ENCODE peak calls at places on chromosomes 7 and 10, in six cellular contexts. One of them, this sample, is unnamed.

GRCh38 chr10:3552281-3552680 is 232.7 kb downstream of the KLF6 start:
- DNase-seq in WERI-Rb-1: no peak
- DNase-seq in foreskin fibroblast: no peak
- DNase-seq in AG09309: no peak
- DNase-seq in AG09319: no peak
- DNase-seq in HCT116: no peak
- DNase-seq in this sample: no peak

GRCh38 chr7:14687777-14688176 is 214.8 kb downstream of the DGKB start:
- DNase-seq in WERI-Rb-1: no peak
- DNase-seq in foreskin fibroblast: no peak
- DNase-seq in AG09309: peak
- DNase-seq in AG09319: no peak
- DNase-seq in HCT116: no peak
- DNase-seq in this sample: no peak

GRCh38 chr7:122315507-122316466 is 11.2 kb upstream of the FEZF1 start:
- DNase-seq in WERI-Rb-1: no peak
- DNase-seq in foreskin fibroblast: no peak
- DNase-seq in AG09309: no peak
- DNase-seq in AG09319: no peak
- DNase-seq in HCT116: no peak
- DNase-seq in this sample: no peak

GRCh38 chr10:5600908-5601307 is 65.5 kb downstream of the ASB13 start:
- DNase-seq in WERI-Rb-1: peak
- DNase-seq in foreskin fibroblast: no peak
- DNase-seq in AG09309: no peak
- DNase-seq in AG09319: no peak
- DNase-seq in HCT116: no peak
- DNase-seq in this sample: no peak

GRCh38 chr7:158107806-158108205 is 479.8 kb downstream of the PTPRN2 start:
- DNase-seq in WERI-Rb-1: no peak
- DNase-seq in foreskin fibroblast: no peak
- DNase-seq in AG09309: no peak
- DNase-seq in AG09319: no peak
- DNase-seq in HCT116: no peak
- DNase-seq in this sample: no peak

GRCh38 chr7:20299647-20300312 is 30.9 kb upstream of the ITGB8 start:
- DNase-seq in WERI-Rb-1: no peak
- DNase-seq in foreskin fibroblast: no peak
- DNase-seq in AG09309: no peak
- DNase-seq in AG09319: peak
- DNase-seq in HCT116: no peak
- DNase-seq in this sample: peak

GRCh38 chr7:70316745-70317144 is 718.5 kb downstream of the AUTS2 start:
- DNase-seq in WERI-Rb-1: no peak
- DNase-seq in foreskin fibroblast: no peak
- DNase-seq in AG09309: no peak
- DNase-seq in AG09319: no peak
- DNase-seq in HCT116: no peak
- DNase-seq in this sample: no peak

GRCh38 chr10:77501152-77501845 is 136.3 kb downstream of the KCNMA1 start:
- DNase-seq in WERI-Rb-1: no peak
- DNase-seq in foreskin fibroblast: peak
- DNase-seq in AG09309: peak
- DNase-seq in AG09319: no peak
- DNase-seq in HCT116: peak
- DNase-seq in this sample: no peak

GRCh38 chr7:113026941-113027340 is 59.7 kb downstream of the GPR85 start:
- DNase-seq in WERI-Rb-1: no peak
- DNase-seq in foreskin fibroblast: peak
- DNase-seq in AG09309: peak
- DNase-seq in AG09319: no peak
- DNase-seq in HCT116: no peak
- DNase-seq in this sample: no peak

GRCh38 chr10:4073912-4074311 is 288.9 kb upstream of the KLF6 start:
- DNase-seq in WERI-Rb-1: no peak
- DNase-seq in foreskin fibroblast: peak
- DNase-seq in AG09309: peak
- DNase-seq in AG09319: no peak
- DNase-seq in HCT116: no peak
- DNase-seq in this sample: no peak

GRCh38 chr10:73439605-73440298 is 6.4 kb upstream of the MSS51 start:
- DNase-seq in WERI-Rb-1: no peak
- DNase-seq in foreskin fibroblast: peak
- DNase-seq in AG09309: peak
- DNase-seq in AG09319: no peak
- DNase-seq in HCT116: no peak
- DNase-seq in this sample: no peak

GRCh38 chr7:157461805-157462771 is 125.3 kb downstream of the DNAJB6 start:
- DNase-seq in WERI-Rb-1: no peak
- DNase-seq in foreskin fibroblast: no peak
- DNase-seq in AG09309: no peak
- DNase-seq in AG09319: no peak
- DNase-seq in HCT116: no peak
- DNase-seq in this sample: no peak

GRCh38 chr7:38448076-38448475 is 174.6 kb upstream of the TARP start:
- DNase-seq in WERI-Rb-1: no peak
- DNase-seq in foreskin fibroblast: no peak
- DNase-seq in AG09309: no peak
- DNase-seq in AG09319: no peak
- DNase-seq in HCT116: no peak
- DNase-seq in this sample: peak

GRCh38 chr10:132489053-132489703 is 48.4 kb upstream of the INPP5A start:
- DNase-seq in WERI-Rb-1: no peak
- DNase-seq in foreskin fibroblast: peak
- DNase-seq in AG09309: peak
- DNase-seq in AG09319: no peak
- DNase-seq in HCT116: no peak
- DNase-seq in this sample: peak

GRCh38 chr10:86592413-86592812 is 61.9 kb upstream of the OPN4 start:
- DNase-seq in WERI-Rb-1: peak
- DNase-seq in foreskin fibroblast: no peak
- DNase-seq in AG09309: no peak
- DNase-seq in AG09319: no peak
- DNase-seq in HCT116: no peak
- DNase-seq in this sample: no peak

GRCh38 chr10:88707429-88708110 is 1.5 kb downstream of the LIPK start:
- DNase-seq in WERI-Rb-1: no peak
- DNase-seq in foreskin fibroblast: peak
- DNase-seq in AG09309: peak
- DNase-seq in AG09319: peak
- DNase-seq in HCT116: peak
- DNase-seq in this sample: peak

GRCh38 chr10:77925410-77925794 is 1.2 kb downstream of the DLG5 start:
- DNase-seq in WERI-Rb-1: peak
- DNase-seq in foreskin fibroblast: peak
- DNase-seq in AG09309: no peak
- DNase-seq in AG09319: no peak
- DNase-seq in HCT116: no peak
- DNase-seq in this sample: no peak

GRCh38 chr10:80260295-80261243 is 28.9 kb downstream of the MAT1A start:
- DNase-seq in WERI-Rb-1: peak
- DNase-seq in foreskin fibroblast: no peak
- DNase-seq in AG09309: no peak
- DNase-seq in AG09319: no peak
- DNase-seq in HCT116: no peak
- DNase-seq in this sample: peak

GRCh38 chr7:132464740-132465139 is 111.5 kb downstream of the PLXNA4 start:
- DNase-seq in WERI-Rb-1: no peak
- DNase-seq in foreskin fibroblast: peak
- DNase-seq in AG09309: no peak
- DNase-seq in AG09319: no peak
- DNase-seq in HCT116: no peak
- DNase-seq in this sample: peak

GRCh38 chr10:66925896-66926719 is at the start of gene LRRTM3:
- DNase-seq in WERI-Rb-1: peak
- DNase-seq in foreskin fibroblast: peak
- DNase-seq in AG09309: peak
- DNase-seq in AG09319: no peak
- DNase-seq in HCT116: peak
- DNase-seq in this sample: peak

GRCh38 chr7:767580-767940 is 40.5 kb upstream of the PRKAR1B start:
- DNase-seq in WERI-Rb-1: no peak
- DNase-seq in foreskin fibroblast: no peak
- DNase-seq in AG09309: no peak
- DNase-seq in AG09319: no peak
- DNase-seq in HCT116: no peak
- DNase-seq in this sample: no peak

DNA sequence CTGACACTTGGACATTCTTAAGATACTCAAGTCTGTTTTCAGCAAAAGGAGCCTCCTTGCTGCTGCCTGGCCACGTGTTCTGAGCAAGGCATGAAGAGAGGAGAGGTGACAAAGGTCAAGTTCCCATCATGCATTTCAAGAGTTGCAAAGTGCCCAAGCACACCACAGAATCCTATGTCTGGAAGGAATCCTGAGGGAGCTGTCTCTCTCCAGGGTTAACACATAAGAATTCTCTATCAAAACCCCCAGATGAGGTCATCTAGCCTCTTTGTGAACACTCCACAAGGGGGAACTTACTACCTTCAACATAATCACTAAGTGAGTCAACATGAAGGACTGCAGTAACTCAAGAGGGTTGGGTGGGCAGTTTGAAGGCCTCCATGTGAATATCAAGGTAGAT is 155.5 kb downstream of the RNF216 start:
- DNase-seq in WERI-Rb-1: no peak
- DNase-seq in foreskin fibroblast: peak
- DNase-seq in AG09309: peak
- DNase-seq in AG09319: peak
- DNase-seq in HCT116: peak
- DNase-seq in this sample: peak
- TF ChIP-seq CTCF in WERI-Rb-1: no peak
- TF ChIP-seq CTCF in foreskin fibroblast: peak
- TF ChIP-seq CTCF in AG09309: peak
- TF ChIP-seq CTCF in AG09319: peak
- TF ChIP-seq CTCF in HCT116: no peak
- TF ChIP-seq CTCF in this sample: peak

DNA sequence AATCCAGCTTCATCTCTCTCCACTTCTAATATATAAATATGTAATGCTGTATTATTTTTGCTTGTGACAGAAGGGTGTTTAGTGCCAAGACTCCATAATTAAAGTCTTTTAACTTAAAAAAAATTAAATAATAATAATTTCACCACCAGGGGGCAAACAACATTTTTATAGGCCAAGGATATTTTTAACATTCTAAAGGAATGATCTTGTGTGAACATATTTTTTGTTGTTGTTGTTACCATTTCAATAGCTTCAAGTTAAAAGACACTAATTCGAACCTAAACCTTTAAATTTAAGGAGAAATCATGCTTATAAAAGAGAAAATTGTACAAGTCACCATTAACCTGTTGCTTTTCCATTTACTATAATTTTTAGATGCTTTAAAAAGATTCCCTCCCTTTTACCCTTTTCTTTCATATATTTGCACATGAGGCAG is 7.5 kb upstream of the DNAJC1 start:
- DNase-seq in WERI-Rb-1: no peak
- DNase-seq in foreskin fibroblast: no peak
- DNase-seq in AG09309: no peak
- DNase-seq in AG09319: no peak
- DNase-seq in HCT116: peak
- DNase-seq in this sample: no peak
- TF ChIP-seq CTCF in WERI-Rb-1: no peak
- TF ChIP-seq CTCF in foreskin fibroblast: no peak
- TF ChIP-seq CTCF in AG09309: peak
- TF ChIP-seq CTCF in AG09319: peak
- TF ChIP-seq CTCF in HCT116: peak
- TF ChIP-seq CTCF in this sample: no peak

DNA sequence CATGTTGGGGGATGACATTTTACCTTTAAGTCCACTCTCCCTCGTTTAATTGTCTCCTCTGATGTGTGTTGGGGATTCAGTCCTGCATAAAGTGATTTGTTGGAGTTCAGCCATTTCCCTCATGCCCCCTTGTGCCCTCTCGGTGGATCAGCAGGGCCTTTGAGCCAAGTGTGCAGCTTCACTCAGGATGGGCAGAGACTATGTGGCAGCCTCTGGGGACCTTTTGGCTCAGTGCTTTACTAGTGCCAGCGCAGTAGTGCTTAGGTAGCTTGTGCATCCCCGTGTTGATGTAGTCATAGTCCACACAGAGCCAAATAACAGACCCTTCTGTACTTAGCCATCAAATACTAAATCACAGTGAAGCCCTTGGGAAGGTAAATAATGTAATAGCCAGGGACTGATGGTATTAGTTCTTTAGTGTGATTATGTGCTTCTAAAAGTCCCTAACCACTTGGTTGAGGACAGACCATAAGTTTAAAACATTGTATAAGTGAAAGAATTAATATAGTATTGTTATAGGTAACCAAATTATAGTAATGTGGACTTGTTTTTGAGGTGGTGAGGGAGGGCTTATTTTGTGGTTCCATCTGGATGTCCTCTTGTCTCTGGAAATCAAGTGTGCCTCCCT is 11.4 kb downstream of the BUB3 start:
- DNase-seq in WERI-Rb-1: no peak
- DNase-seq in foreskin fibroblast: no peak
- DNase-seq in AG09309: no peak
- DNase-seq in AG09319: no peak
- DNase-seq in HCT116: no peak
- DNase-seq in this sample: no peak
- TF ChIP-seq CTCF in WERI-Rb-1: no peak
- TF ChIP-seq CTCF in foreskin fibroblast: no peak
- TF ChIP-seq CTCF in AG09309: peak
- TF ChIP-seq CTCF in AG09319: no peak
- TF ChIP-seq CTCF in HCT116: no peak
- TF ChIP-seq CTCF in this sample: peak

DNA sequence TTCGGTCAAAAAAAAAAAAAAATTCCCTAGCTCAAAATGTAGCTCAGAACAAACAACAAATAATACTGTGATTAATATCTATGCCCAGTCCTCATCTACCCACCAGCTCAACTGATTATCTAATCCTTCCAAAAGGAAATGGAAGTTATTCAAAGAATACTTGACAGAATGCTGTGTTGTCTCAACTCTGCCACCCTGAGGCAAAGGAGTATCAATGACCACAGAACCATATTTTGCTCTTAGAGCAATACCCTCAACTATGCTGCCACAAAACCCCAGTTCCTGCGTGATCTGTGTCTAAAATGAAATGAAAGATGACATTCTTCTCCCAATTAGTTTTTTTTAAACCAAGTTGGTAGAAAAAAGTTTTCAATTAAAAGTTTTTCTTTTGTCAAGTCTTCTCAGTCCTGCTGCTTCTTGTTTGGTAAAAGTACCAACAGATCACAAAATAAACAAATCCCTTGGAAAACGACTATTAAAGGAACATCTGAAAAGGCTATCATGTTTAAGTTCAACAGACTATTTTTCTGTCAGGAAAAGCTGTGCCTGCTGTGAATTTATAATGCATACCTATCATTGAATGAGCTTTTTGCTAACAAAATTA is 21.6 kb downstream of the RBM28 start:
- DNase-seq in WERI-Rb-1: peak
- DNase-seq in foreskin fibroblast: peak
- DNase-seq in AG09309: peak
- DNase-seq in AG09319: no peak
- DNase-seq in HCT116: no peak
- DNase-seq in this sample: peak
- TF ChIP-seq CTCF in WERI-Rb-1: peak
- TF ChIP-seq CTCF in foreskin fibroblast: peak
- TF ChIP-seq CTCF in AG09309: peak
- TF ChIP-seq CTCF in AG09319: peak
- TF ChIP-seq CTCF in HCT116: peak
- TF ChIP-seq CTCF in this sample: peak